ENCODE peak calls at places on chromosomes 11 and 22, in seven cellular contexts. U is transverse colon, I is H1, M is endothelial cell of umbilical vein, X is stomach, Z is suprapubic skin, C is sigmoid colon. S is an unnamed sample.
A peak's percentile ranks its signal among the peaks of the same experiment; 100 is the strongest.

GRCh38 chr11:3613998-3614741 is 27.6 kb downstream of the ART5 start:
- DNase-seq in U (no peak), I (no peak), M (no peak), X (no peak), Z (no peak), C (no peak), S (no peak)

GRCh38 chr11:118623291-118623655 is 15.9 kb downstream of the PHLDB1 start:
- DNase-seq in U (no peak), I (no peak), M (peak; percentile 28), X (no peak), Z (no peak), C (no peak), S (peak; percentile 71)

GRCh38 chr11:59778122-59778521 is 22.9 kb downstream of the STX3 start:
- DNase-seq in U (peak; percentile 73), I (no peak), M (no peak), X (peak; percentile 52), Z (no peak), C (no peak), S (no peak)

GRCh38 chr11:128694618-128695481 is 978 bp downstream of the FLI1 start:
- DNase-seq in U (no peak), I (peak; percentile 79), M (no peak), X (no peak), Z (no peak), C (peak; percentile 69), S (no peak)

GRCh38 chr11:44839458-44840084 is 111.1 kb downstream of the TP53I11 start:
- DNase-seq in U (no peak), I (no peak), M (no peak), X (no peak), Z (no peak), C (no peak), S (no peak)

GRCh38 chr22:35987487-35987886 is 41.1 kb downstream of the RBFOX2 start:
- DNase-seq in U (no peak), I (no peak), M (no peak), X (no peak), Z (no peak), C (no peak), S (no peak)

GRCh38 chr11:87477321-87477720 is 439.6 kb downstream of the TMEM135 start:
- DNase-seq in U (no peak), I (no peak), M (no peak), X (no peak), Z (no peak), C (no peak), S (no peak)

GRCh38 chr11:113242767-113243397 is 71.5 kb upstream of the TTC12 start:
- DNase-seq in U (no peak), I (no peak), M (no peak), X (no peak), Z (no peak), C (no peak), S (no peak)

GRCh38 chr11:3959015-3959917 is 103.8 kb downstream of the STIM1 start:
- DNase-seq in U (no peak), I (no peak), M (no peak), X (no peak), Z (no peak), C (no peak), S (no peak)

GRCh38 chr22:28891156-28891733 is 7.9 kb downstream of the ZNRF3 start:
- DNase-seq in U (no peak), I (no peak), M (no peak), X (no peak), Z (no peak), C (peak; percentile 7), S (no peak)
- H3K27ac ChIP-seq in U (no peak overlapping the region), I (no peak overlapping the region), M (no peak overlapping the region), X (no peak overlapping the region), Z (no peak overlapping the region), C (no peak overlapping the region), S (no peak overlapping the region)

GRCh38 chr22:37019309-37020191 is at the start of the genes MPST and TST:
- DNase-seq in U (peak; percentile 84), I (peak; percentile 79), M (peak; percentile 69), X (peak; percentile 81), Z (no peak), C (peak; percentile 89), S (no peak)
- H3K4me1 ChIP-seq in U (peaks cover 78% of the 10 kb centered on the region), I (peaks cover 21% of the 10 kb centered on the region), M (peaks cover 12% of the 10 kb centered on the region), X (peaks cover 83% of the 10 kb centered on the region), Z (peaks cover 60% of the 10 kb centered on the region), C (peaks cover 58% of the 10 kb centered on the region), S (peaks cover 15% of the 10 kb centered on the region)

GRCh38 chr22:32555546-32555945 is 80.9 kb downstream of the FBXO7 start:
- DNase-seq in U (no peak), I (no peak), M (no peak), X (no peak), Z (no peak), C (no peak), S (no peak)

GRCh38 chr22:32561163-32561562 is 86.6 kb downstream of the FBXO7 start:
- DNase-seq in U (no peak), I (no peak), M (no peak), X (no peak), Z (peak; percentile 44), C (peak; percentile 43), S (no peak)

GRCh38 chr22:32558681-32559355 is 84.2 kb downstream of the FBXO7 start:
- DNase-seq in U (peak; percentile 82), I (no peak), M (no peak), X (peak; percentile 46), Z (peak; percentile 88), C (peak; percentile 88), S (peak; percentile 89)

GRCh38 chr22:32556150-32556549 is 81.5 kb downstream of the FBXO7 start:
- DNase-seq in U (no peak), I (no peak), M (no peak), X (no peak), Z (no peak), C (no peak), S (no peak)

DNA sequence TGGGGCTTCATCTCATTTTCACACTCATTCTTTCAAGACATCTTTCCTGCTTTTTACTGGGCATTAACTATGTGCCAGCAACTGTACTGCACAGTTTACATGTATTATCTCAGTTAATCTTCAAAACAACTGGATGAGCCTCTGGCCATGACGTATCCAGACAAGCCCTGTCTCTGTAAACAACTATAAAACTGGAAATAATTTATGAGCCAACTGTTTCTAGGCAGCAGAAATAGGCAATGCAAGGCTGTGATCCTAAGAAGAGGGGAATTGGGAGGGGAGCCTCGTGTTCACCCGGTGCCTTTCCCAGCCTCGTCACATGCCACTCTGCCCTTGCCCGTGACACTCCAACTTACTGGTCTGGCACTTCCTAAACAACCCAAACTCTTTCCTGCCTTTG is 82.8 kb downstream of the FBXO7 start:
- DNase-seq in U (no peak), I (no peak), M (no peak), X (no peak), Z (no peak), C (peak; percentile 50), S (peak; percentile 65)
- TF ChIP-seq POLR2AphosphoS5 in U (no peak), I (no peak), M (no peak), X (no peak), Z (no peak), C (no peak), S (no peak)

GRCh38 chr11:18369398-18369797 is 25.0 kb upstream of the LDHA start:
- DNase-seq in U (no peak), I (no peak), M (no peak), X (no peak), Z (no peak), C (no peak), S (no peak)
- H3K27ac ChIP-seq in U (no peak overlapping the region), I (no peak overlapping the region), M (no peak overlapping the region), X (no peak overlapping the region), Z (no peak overlapping the region), C (no peak overlapping the region), S (no peak overlapping the region)

GRCh38 chr22:42187646-42188045 is 57.0 kb upstream of the CYP2D6 start:
- DNase-seq in U (no peak), I (no peak), M (no peak), X (no peak), Z (no peak), C (no peak), S (no peak)

GRCh38 chr22:42188808-42189447 is 58.3 kb upstream of the CYP2D6 start:
- DNase-seq in U (peak; percentile 21), I (no peak), M (no peak), X (no peak), Z (no peak), C (no peak), S (no peak)

GRCh38 chr22:42185915-42186439 is 55.4 kb upstream of the CYP2D6 start:
- DNase-seq in U (no peak), I (no peak), M (no peak), X (no peak), Z (no peak), C (no peak), S (no peak)

GRCh38 chr22:42180349-42180842 is 49.8 kb upstream of the CYP2D6 start:
- DNase-seq in U (peak; percentile 16), I (no peak), M (no peak), X (no peak), Z (no peak), C (peak; percentile 93), S (peak; percentile 37)

GRCh38 chr22:42184852-42185251 is 54.2 kb upstream of the CYP2D6 start:
- DNase-seq in U (no peak), I (no peak), M (no peak), X (no peak), Z (no peak), C (no peak), S (no peak)
- H3K4me1 ChIP-seq in U (peaks cover 44% of the 10 kb centered on the region), I (peaks cover 8% of the 10 kb centered on the region), M (peaks cover 3% of the 10 kb centered on the region), X (peaks cover 53% of the 10 kb centered on the region), Z (peaks cover 14% of the 10 kb centered on the region), C (peaks cover 14% of the 10 kb centered on the region), S (no peaks in the 10 kb centered on the region)

GRCh38 chr11:123765601-123766000 is 11.3 kb upstream of the OR6X1 start:
- DNase-seq in U (no peak), I (no peak), M (no peak), X (no peak), Z (no peak), C (no peak), S (no peak)
- TF ChIP-seq POLR2AphosphoS5 in U (no peak), I (no peak), M (no peak), X (no peak), Z (no peak), C (no peak), S (no peak)

GRCh38 chr11:67369275-67369674 is 4.1 kb downstream of the CLCF1 start:
- DNase-seq in U (no peak), I (no peak), M (no peak), X (no peak), Z (no peak), C (no peak), S (no peak)
- H3K27ac ChIP-seq in U (peak overlapping the region; percentile 95), I (no peak overlapping the region), M (no peak overlapping the region), X (peak overlapping the region; percentile 98), Z (no peak overlapping the region), C (peak overlapping the region; percentile 100), S (peak overlapping the region; percentile 91)

DNA sequence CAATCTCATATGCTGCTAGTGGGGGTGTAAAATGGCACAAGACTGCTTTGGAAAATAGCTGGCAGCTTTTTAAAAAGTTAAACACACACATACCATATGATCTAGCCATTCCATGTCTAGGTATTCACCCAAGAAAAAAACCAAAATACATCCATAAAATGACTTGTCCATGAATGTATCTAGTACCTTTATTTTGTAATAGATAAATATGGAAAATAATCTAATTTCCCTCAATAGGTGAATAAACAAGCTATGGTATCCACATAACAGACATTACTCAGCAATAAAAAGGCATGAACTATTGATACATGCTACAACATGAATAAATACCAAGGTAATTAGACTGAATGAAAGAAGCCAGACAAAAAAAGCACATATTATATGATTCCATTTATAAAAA is 22.9 kb downstream of the RNF141 start:
- DNase-seq in U (no peak), I (no peak), M (no peak), X (no peak), Z (no peak), C (no peak), S (no peak)
- H3K4me1 ChIP-seq in U (no peaks in the 10 kb centered on the region), I (no peaks in the 10 kb centered on the region), M (peaks cover 21% of the 10 kb centered on the region), X (peaks cover 5% of the 10 kb centered on the region), Z (peaks cover 30% of the 10 kb centered on the region), C (peaks cover 15% of the 10 kb centered on the region), S (no peaks in the 10 kb centered on the region)

S was measured in breast epithelium.